ENCODE peak calls at places on chromosomes 16 and 17, in five cellular contexts. E is SK-N-SH, H is prostate gland, F is fibroblast of the aortic adventitia, J is lower lobe of right lung. R is an unnamed sample.

GRCh38 chr17:34301986-34302385 is 16.4 kb downstream of the CCL11 start:
- DNase-seq in F (peak; percentile 57), H (no peak), J (no peak), E (no peak), R (no peak)

GRCh38 chr16:66270333-66270927 is 96.1 kb upstream of the CDH5 start:
- DNase-seq in E (peak; percentile 92), F (peak; percentile 62), H (peak; percentile 10), J (peak; percentile 84), R (peak; percentile 71)

GRCh38 chr17:61201211-61201610 is 198.4 kb upstream of the TBX2 start:
- DNase-seq in E (no peak), J (no peak), F (peak; percentile 90), H (no peak), R (peak; percentile 72)

GRCh38 chr16:27617678-27618077 is 67.7 kb downstream of the KATNIP start:
- DNase-seq in H (no peak), J (no peak), F (no peak), E (no peak), R (no peak)

GRCh38 chr17:17213775-17214174 is 7.6 kb upstream of the PLD6 start:
- DNase-seq in F (no peak), H (no peak), J (no peak), E (no peak), R (no peak)

GRCh38 chr16:58475220-58475619 is 24.7 kb upstream of the NDRG4 start:
- DNase-seq in F (no peak), H (no peak), E (no peak), J (no peak), R (no peak)

GRCh38 chr17:47618416-47618815 is 31.3 kb upstream of the KPNB1 start:
- DNase-seq in H (no peak), J (no peak), F (no peak), E (no peak), R (peak; percentile 19)

GRCh38 chr16:58589311-58589890 is 40.2 kb downstream of the CNOT1 start:
- DNase-seq in E (no peak), H (no peak), F (no peak), J (no peak), R (no peak)

GRCh38 chr17:1942666-1943431 is 82.3 kb downstream of the RTN4RL1 start:
- DNase-seq in H (no peak), F (no peak), J (no peak), E (no peak), R (no peak)

GRCh38 chr16:30184430-30185140 is 1.2 kb downstream of the CORO1A start:
- DNase-seq in E (peak; percentile 67), J (peak; percentile 71), H (no peak), F (no peak), R (no peak)

GRCh38 chr16:66569827-66570405 is 3.7 kb downstream of the CMTM1 start:
- DNase-seq in J (no peak), E (no peak), H (no peak), F (peak; percentile 84), R (peak; percentile 80)

GRCh38 chr16:12927591-12927990 is 26.2 kb downstream of the SHISA9 start:
- DNase-seq in F (no peak), H (no peak), E (no peak), J (no peak), R (no peak)

GRCh38 chr17:29715680-29716079 is 93.0 kb upstream of the CORO6 start:
- DNase-seq in H (no peak), J (no peak), E (no peak), F (no peak), R (no peak)

GRCh38 chr16:31267332-31268032 is 7.7 kb downstream of the ITGAM start:
- DNase-seq in E (no peak), H (no peak), J (no peak), F (no peak), R (no peak)

GRCh38 chr17:44960654-44961053 is 7.4 kb downstream of the C1QL1 start:
- DNase-seq in J (peak; percentile 65), F (no peak), E (no peak), H (no peak), R (no peak)

GRCh38 chr17:5110816-5111215 is 862 bp downstream of the ZNF232 start:
- DNase-seq in H (no peak), E (no peak), F (no peak), J (no peak), R (no peak)

GRCh38 chr17:28406478-28406824 is 439 bp upstream of the SLC46A1 start:
- DNase-seq in H (no peak), F (no peak), J (no peak), E (peak; percentile 61), R (no peak)

GRCh38 chr17:12613566-12613965 is 52.1 kb upstream of the MYOCD start:
- DNase-seq in F (peak; percentile 47), E (no peak), H (no peak), J (no peak), R (peak; percentile 84)

GRCh38 chr17:60371818-60372510 is 20.0 kb downstream of the USP32 start:
- DNase-seq in J (no peak), F (no peak), E (no peak), H (no peak), R (no peak)

GRCh38 chr16:60392380-60392779 is 1643.9 kb downstream of the CDH8 start:
- DNase-seq in H (no peak), E (no peak), F (no peak), J (no peak), R (no peak)

GRCh38 chr16:68377221-68377620 is 66.4 kb downstream of the PRMT7 start:
- DNase-seq in E (no peak), H (no peak), F (no peak), J (no peak), R (no peak)

GRCh38 chr16:12504312-12504711 is 299.4 kb downstream of the CPPED1 start:
- DNase-seq in H (no peak), J (no peak), F (no peak), E (no peak), R (no peak)

GRCh38 chr16:24668481-24669001 is 60.9 kb upstream of the TNRC6A start:
- DNase-seq in H (no peak), F (peak; percentile 40), J (no peak), E (no peak), R (no peak)

GRCh38 chr16:11639008-11639562 is 29.2 kb upstream of the SNN start:
- DNase-seq in J (no peak), H (no peak), E (no peak), F (no peak), R (no peak)

GRCh38 chr16:23435500-23435899 is 17.5 kb downstream of the COG7 start:
- DNase-seq in J (peak; percentile 80), E (peak; percentile 67), F (peak; percentile 46), H (peak; percentile 63), R (peak; percentile 68)

GRCh38 chr17:81867952-81868673 is 3.0 kb downstream of the ARHGDIA start:
- DNase-seq in H (no peak), J (no peak), E (peak; percentile 51), F (peak; percentile 23), R (no peak)

GRCh38 chr16:64172652-64173051 is 949.2 kb downstream of the CDH11 start:
- DNase-seq in E (no peak), J (no peak), F (no peak), H (no peak), R (no peak)

GRCh38 chr17:81540676-81541027 is 11.5 kb downstream of the FAAP100 start:
- DNase-seq in H (no peak), J (no peak), F (no peak), E (no peak), R (no peak)

GRCh38 chr16:87978127-87978526 is 26.9 kb downstream of the BANP start:
- DNase-seq in H (no peak), E (no peak), J (no peak), F (no peak), R (no peak)

GRCh38 chr16:80341242-80341641 is 199.6 kb upstream of the DYNLRB2 start:
- DNase-seq in H (no peak), E (no peak), F (no peak), J (no peak), R (no peak)
- TF ChIP-seq CTCF in H (no peak), E (no peak), F (no peak), J (no peak), R (no peak)

GRCh38 chr16:4270595-4270994 is 2.2 kb downstream of the TFAP4 start:
- DNase-seq in F (no peak), E (no peak), J (no peak), H (no peak), R (no peak)

GRCh38 chr16:4272114-4272954 is 489 bp downstream of the TFAP4 start:
- DNase-seq in J (peak; percentile 79), F (no peak), H (peak; percentile 43), E (peak; percentile 75), R (no peak)

GRCh38 chr16:4266372-4266771 is 6.5 kb downstream of the TFAP4 start:
- DNase-seq in H (no peak), F (no peak), E (peak; percentile 71), J (no peak), R (peak; percentile 28)

GRCh38 chr16:4271176-4272113 is 1.4 kb downstream of the TFAP4 start:
- DNase-seq in F (peak; percentile 88), E (peak; percentile 90), H (peak; percentile 93), J (peak; percentile 97), R (peak; percentile 91)

GRCh38 chr16:4270091-4270490 is 2.7 kb downstream of the TFAP4 start:
- DNase-seq in H (no peak), F (no peak), E (no peak), J (no peak), R (no peak)
- H3K4me3 ChIP-seq in H (no peak overlapping the region), F (no peak overlapping the region), E (no peak overlapping the region), J (no peak overlapping the region), R (no peak overlapping the region)

DNA sequence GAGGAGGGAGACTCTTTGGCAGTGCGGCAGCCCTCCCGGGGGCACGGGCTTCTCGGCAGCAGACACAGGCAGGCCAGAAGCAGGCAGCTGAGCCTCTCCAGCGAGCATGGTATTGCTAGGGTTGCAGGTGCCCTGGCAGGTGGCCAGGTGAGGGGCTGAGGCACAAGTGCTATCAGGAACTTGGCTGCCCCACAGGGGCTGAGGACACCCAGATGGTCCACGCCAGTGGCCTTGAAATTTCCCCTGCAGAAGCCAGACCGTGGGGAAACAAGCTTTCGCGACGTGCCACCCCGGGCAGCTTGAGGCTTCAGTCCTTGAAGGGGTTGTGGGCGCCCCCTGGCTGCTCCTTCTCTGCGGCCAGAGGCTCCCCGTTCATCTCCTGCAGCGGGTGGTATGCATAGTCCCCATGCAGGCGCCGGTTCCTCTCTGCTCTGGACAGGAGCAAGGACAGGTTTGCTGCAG is 8.5 kb downstream of the NAGPA start:
- DNase-seq in H (no peak), J (no peak), F (no peak), E (no peak), R (peak; percentile 23)
- TF ChIP-seq CTCF in H (no peak), J (peak; percentile 12), F (peak; percentile 29), E (peak; percentile 16), R (peak; percentile 33)

GRCh38 chr16:1155353-1156110 is 2.6 kb downstream of the CACNA1H start:
- DNase-seq in F (no peak), H (no peak), E (no peak), J (no peak), R (no peak)
- H3K4me3 ChIP-seq in F (no peak overlapping the region), H (peak overlapping the region; percentile 53), E (no peak overlapping the region), J (peak overlapping the region; percentile 3), R (no peak overlapping the region)